ENCODE peak calls at places on chromosomes 13 and 19, in nine cellular contexts. Q is SJCRH30, A is germinal center, K is neuronal stem cell, F is mesenchymal stem cell, I is ELR, T is hepatocyte, G is AG09319, D is Calu3. L is an unnamed sample.

GRCh38 chr13:46633416-46633815 is 80.4 kb downstream of the LRCH1 start:
- DNase-seq in Q (peak; percentile 79), A (no peak), K (no peak), F (peak; percentile 84), I (peak; percentile 87), T (no peak), G (no peak), D (no peak), L (no peak)

GRCh38 chr13:71522976-71523517 is 344.0 kb downstream of the DACH1 start:
- DNase-seq in Q (no peak), A (no peak), K (no peak), F (no peak), I (no peak), T (no peak), G (no peak), D (no peak), L (no peak)

GRCh38 chr19:294819-295686 is 3.9 kb upstream of the PLPP2 start:
- DNase-seq in Q (no peak), A (peak; percentile 66), K (no peak), F (no peak), I (peak; percentile 45), T (peak; percentile 69), G (no peak), D (peak; percentile 61), L (no peak)

GRCh38 chr13:46659413-46660065 is 106.6 kb downstream of the LRCH1 start:
- DNase-seq in Q (no peak), A (no peak), K (no peak), F (no peak), I (no peak), T (peak; percentile 30), G (no peak), D (peak; percentile 36), L (no peak)

GRCh38 chr19:5142725-5143097 is 173.8 kb downstream of the KDM4B start:
- DNase-seq in Q (no peak), A (no peak), K (no peak), F (no peak), I (no peak), T (no peak), G (no peak), D (no peak), L (no peak)

GRCh38 chr19:19858751-19859150 is 6.9 kb upstream of the ZNF253 start:
- DNase-seq in Q (no peak), A (no peak), K (no peak), F (no peak), I (no peak), T (no peak), G (no peak), D (no peak), L (no peak)

GRCh38 chr13:97026759-97027555 is 32.7 kb upstream of the OXGR1 start:
- DNase-seq in Q (no peak), A (no peak), K (no peak), F (no peak), I (peak; percentile 8), T (no peak), G (no peak), D (no peak), L (no peak)

GRCh38 chr19:6108721-6109633 is 1.3 kb downstream of the RFX2 start:
- DNase-seq in Q (peak; percentile 27), A (peak; percentile 28), K (no peak), F (peak; percentile 77), I (peak; percentile 58), T (peak; percentile 57), G (peak; percentile 67), D (peak; percentile 24), L (no peak)

L was measured in SK-N-MC.